ENCODE peak calls at places on chromosomes 12 and 14, in eight cellular contexts. F is astrocyte of the spinal cord; K is IMR-90; V is HCT116; N is lung; L is activated CD4-positive, alpha-beta T cell treated with anti-CD3 and anti-CD28 coated beads, Interleukin-2, amount 50 U/mL, for 24 hours; T is T-helper 1 cell; B is naive thymus-derived CD4-positive, alpha-beta T cell. W is an unnamed sample.

GRCh38 chr12:92912052-92912451 is 17.0 kb downstream of the EEA1 start:
- DNase-seq in F (peak), K (peak), V (no peak), N (no peak), L (no peak), T (peak), B (no peak), W (no peak)

GRCh38 chr12:26176725-26177124 is 18.6 kb upstream of the SSPN start:
- DNase-seq in F (no peak), K (no peak), V (no peak), N (no peak), L (no peak), T (no peak), B (no peak), W (no peak)

GRCh38 chr12:81143057-81143456 is 65.2 kb downstream of the ACSS3 start:
- DNase-seq in F (no peak), K (no peak), V (no peak), N (peak), L (no peak), T (no peak), B (no peak), W (no peak)

GRCh38 chr12:105272814-105273416 is 36.9 kb upstream of the APPL2 start:
- DNase-seq in F (no peak), K (no peak), V (no peak), N (no peak), L (no peak), T (no peak), B (no peak), W (no peak)

GRCh38 chr12:117090816-117091711 is 8.2 kb downstream of the TESC start:
- DNase-seq in F (no peak), K (no peak), V (no peak), N (no peak), L (no peak), T (no peak), B (no peak), W (no peak)

GRCh38 chr14:23160924-23161522 is 22.4 kb downstream of the SLC7A8 start:
- DNase-seq in F (peak), K (peak), V (no peak), N (peak), L (no peak), T (no peak), B (no peak), W (no peak)

GRCh38 chr14:77965919-77966435 is 166.1 kb downstream of the ADCK1 start:
- DNase-seq in F (peak), K (peak), V (no peak), N (no peak), L (no peak), T (peak), B (no peak), W (no peak)

GRCh38 chr12:646303-647038 is 16.8 kb downstream of the NINJ2 start:
- DNase-seq in F (no peak), K (no peak), V (no peak), N (peak), L (no peak), T (no peak), B (no peak), W (no peak)

GRCh38 chr14:40413146-40413545 is 980.9 kb upstream of the FBXO33 start:
- DNase-seq in F (no peak), K (no peak), V (no peak), N (no peak), L (no peak), T (no peak), B (no peak), W (no peak)

GRCh38 chr12:3490848-3491382 is at the start of gene PRMT8:
- DNase-seq in F (peak), K (no peak), V (no peak), N (no peak), L (no peak), T (no peak), B (no peak), W (no peak)

GRCh38 chr12:51763743-51764142 is 84.8 kb downstream of the FIGNL2 start:
- DNase-seq in F (no peak), K (no peak), V (no peak), N (no peak), L (no peak), T (no peak), B (no peak), W (no peak)

GRCh38 chr14:99245541-99246511 is 26.2 kb downstream of the BCL11B start:
- DNase-seq in F (no peak), K (no peak), V (no peak), N (no peak), L (no peak), T (no peak), B (peak), W (no peak)

GRCh38 chr12:46617167-46617566 is 208.6 kb downstream of the SLC38A4 start:
- DNase-seq in F (no peak), K (peak), V (no peak), N (no peak), L (no peak), T (no peak), B (no peak), W (no peak)

GRCh38 chr12:49880756-49881390 is 22.8 kb downstream of the FAIM2 start:
- DNase-seq in F (no peak), K (no peak), V (no peak), N (no peak), L (no peak), T (no peak), B (no peak), W (no peak)

GRCh38 chr14:24892730-24893059 is 157.3 kb downstream of the STXBP6 start:
- DNase-seq in F (no peak), K (no peak), V (no peak), N (no peak), L (no peak), T (no peak), B (no peak), W (no peak)

GRCh38 chr12:94704452-94704871 is 54.1 kb upstream of the TMCC3 start:
- DNase-seq in F (peak), K (peak), V (no peak), N (no peak), L (no peak), T (no peak), B (no peak), W (no peak)

GRCh38 chr12:12499909-12500604 is 62.6 kb downstream of the DUSP16 start:
- DNase-seq in F (no peak), K (no peak), V (no peak), N (no peak), L (no peak), T (no peak), B (no peak), W (no peak)

GRCh38 chr12:23055004-23055403 is 430.0 kb downstream of the ETNK1 start:
- DNase-seq in F (peak), K (peak), V (peak), N (no peak), L (no peak), T (no peak), B (no peak), W (no peak)

GRCh38 chr14:86388216-86388615 is 858.3 kb downstream of the FLRT2 start:
- DNase-seq in F (no peak), K (no peak), V (no peak), N (no peak), L (no peak), T (no peak), B (no peak), W (no peak)

GRCh38 chr14:51692646-51693045 is 40.9 kb downstream of the FRMD6 start:
- DNase-seq in F (no peak), K (peak), V (no peak), N (no peak), L (no peak), T (no peak), B (no peak), W (no peak)

GRCh38 chr14:93538411-93538810 is 107.7 kb downstream of the UNC79 start:
- DNase-seq in F (no peak), K (peak), V (peak), N (no peak), L (no peak), T (no peak), B (no peak), W (no peak)

GRCh38 chr14:61503167-61503801 is 181.9 kb downstream of the PRKCH start:
- DNase-seq in F (peak), K (peak), V (no peak), N (no peak), L (no peak), T (peak), B (peak), W (no peak)

GRCh38 chr14:101819251-101819990 is 57.9 kb downstream of the PPP2R5C start:
- DNase-seq in F (no peak), K (no peak), V (no peak), N (no peak), L (no peak), T (peak), B (peak), W (no peak)

GRCh38 chr12:122171399-122171798 is 2.6 kb downstream of the IL31 start:
- DNase-seq in F (no peak), K (no peak), V (no peak), N (no peak), L (no peak), T (no peak), B (no peak), W (no peak)

GRCh38 chr12:107377596-107378385 is 284.4 kb upstream of the CRY1 start:
- DNase-seq in F (no peak), K (no peak), V (no peak), N (no peak), L (no peak), T (no peak), B (no peak), W (no peak)

GRCh38 chr12:48185181-48185919 is 1.9 kb downstream of the CCDC184 start:
- DNase-seq in F (no peak), K (no peak), V (no peak), N (no peak), L (no peak), T (no peak), B (no peak), W (no peak)

GRCh38 chr14:102913341-102914211 is 8.9 kb upstream of the AMN start:
- DNase-seq in F (no peak), K (no peak), V (no peak), N (no peak), L (no peak), T (no peak), B (no peak), W (no peak)

GRCh38 chr14:68076451-68076850 is 256.9 kb downstream of the RAD51B start:
- DNase-seq in F (peak), K (peak), V (no peak), N (no peak), L (no peak), T (no peak), B (no peak), W (no peak)

GRCh38 chr12:52871291-52871961 is 22.6 kb upstream of the KRT78 start:
- DNase-seq in F (peak), K (peak), V (no peak), N (no peak), L (no peak), T (no peak), B (no peak), W (no peak)

GRCh38 chr12:6148061-6148460 is 23.6 kb upstream of the VWF start:
- DNase-seq in F (no peak), K (no peak), V (no peak), N (no peak), L (no peak), T (no peak), B (no peak), W (no peak)

GRCh38 chr12:49277466-49277865 is 12.6 kb downstream of the TUBA1C start:
- DNase-seq in F (no peak), K (no peak), V (no peak), N (no peak), L (no peak), T (no peak), B (no peak), W (no peak)

GRCh38 chr14:63435838-63436237 is 107.3 kb downstream of the PPP2R5E start:
- DNase-seq in F (peak), K (peak), V (no peak), N (peak), L (no peak), T (no peak), B (no peak), W (no peak)

GRCh38 chr12:51334774-51335173 is 10.8 kb upstream of the BIN2 start:
- DNase-seq in F (no peak), K (peak), V (no peak), N (no peak), L (no peak), T (no peak), B (no peak), W (no peak)

GRCh38 chr12:117538032-117538690 is 176.7 kb upstream of the NOS1 start:
- DNase-seq in F (no peak), K (no peak), V (no peak), N (no peak), L (no peak), T (no peak), B (no peak), W (no peak)

GRCh38 chr12:57111046-57111698 is at the start of gene STAT6:
- DNase-seq in F (peak), K (peak), V (no peak), N (peak), L (peak), T (peak), B (peak), W (peak)